ENCODE peak calls at places on chromosomes 2 and 18, in four cellular contexts. W is GM20000, C is colonic mucosa, Y is thoracic aorta. P is an unnamed sample.

GRCh38 chr2:70696142-70696541 is 71.9 kb downstream of the ADD2 start:
- DNase-seq in W (no peak), C (no peak), Y (no peak), P (no peak)

GRCh38 chr2:238149841-238150572 is 8.8 kb upstream of the ERFE start:
- DNase-seq in W (no peak), C (no peak), Y (no peak), P (no peak)

GRCh38 chr2:94877129-94877528 is 5.9 kb downstream of the TEKT4 start:
- DNase-seq in W (no peak), C (no peak), Y (no peak), P (no peak)

GRCh38 chr18:49247786-49248185 is 212.7 kb downstream of the DYM start:
- DNase-seq in W (no peak), C (no peak), Y (no peak), P (no peak)

GRCh38 chr2:10171006-10171800 is 48.7 kb downstream of the RRM2 start:
- DNase-seq in W (no peak), C (no peak), Y (no peak), P (no peak)

GRCh38 chr2:238643400-238643907 is 204.4 kb upstream of the TWIST2 start:
- DNase-seq in W (no peak), C (no peak), Y (no peak), P (no peak)

GRCh38 chr2:1995987-1996386 is 251.7 kb upstream of the PXDN start:
- DNase-seq in W (no peak), C (no peak), Y (no peak), P (no peak)

GRCh38 chr2:191247381-191248057 is 2.3 kb downstream of the MYO1B start:
- DNase-seq in W (no peak), C (peak; percentile 76), Y (no peak), P (no peak)

GRCh38 chr2:68837164-68837860 is 33.9 kb downstream of the BMP10 start:
- DNase-seq in W (peak; percentile 44), C (peak; percentile 68), Y (no peak), P (peak; percentile 57)

GRCh38 chr2:142849818-142850217 is 27.6 kb upstream of the KYNU start:
- DNase-seq in W (no peak), C (no peak), Y (no peak), P (no peak)

GRCh38 chr2:230866704-230867561 is 2.2 kb downstream of the ITM2C start:
- DNase-seq in W (no peak), C (peak; percentile 85), Y (no peak), P (peak; percentile 22)

GRCh38 chr2:14681608-14682007 is 49.1 kb downstream of the LRATD1 start:
- DNase-seq in W (no peak), C (no peak), Y (no peak), P (no peak)

GRCh38 chr18:50780144-50780543 is 39.7 kb downstream of the MRO start:
- DNase-seq in W (no peak), C (no peak), Y (no peak), P (no peak)

GRCh38 chr2:5020451-5020850 is 671.7 kb upstream of the SOX11 start:
- DNase-seq in W (no peak), C (no peak), Y (no peak), P (no peak)

GRCh38 chr2:85551698-85552678 is 9.3 kb downstream of the GGCX start:
- DNase-seq in W (peak; percentile 75), C (peak; percentile 92), Y (peak; percentile 52), P (peak; percentile 72)

GRCh38 chr2:43877782-43878464 is 39.2 kb downstream of the ABCG8 start:
- DNase-seq in W (peak; percentile 75), C (peak; percentile 64), Y (no peak), P (peak; percentile 84)

GRCh38 chr2:218030409-218031195 is 27.8 kb upstream of the TNS1 start:
- DNase-seq in W (no peak), C (peak; percentile 7), Y (no peak), P (no peak)

GRCh38 chr2:20573611-20574422 is 77.1 kb downstream of the HS1BP3 start:
- DNase-seq in W (no peak), C (peak; percentile 51), Y (no peak), P (no peak)

GRCh38 chr2:188819781-188820180 is 154.4 kb upstream of the COL3A1 start:
- DNase-seq in W (no peak), C (no peak), Y (no peak), P (no peak)

GRCh38 chr18:31508781-31509180 is 10.8 kb downstream of the DSG2 start:
- DNase-seq in W (no peak), C (no peak), Y (no peak), P (no peak)

GRCh38 chr2:121766624-121767023 is 11.2 kb downstream of the TSN start:
- DNase-seq in W (no peak), C (no peak), Y (no peak), P (no peak)

GRCh38 chr2:120245520-120245835 is 7.2 kb upstream of the RALB start:
- DNase-seq in W (no peak), C (peak; percentile 94), Y (no peak), P (no peak)

GRCh38 chr2:55482186-55482945 is 37.2 kb upstream of the CFAP36 start:
- DNase-seq in W (no peak), C (no peak), Y (no peak), P (no peak)

DNA sequence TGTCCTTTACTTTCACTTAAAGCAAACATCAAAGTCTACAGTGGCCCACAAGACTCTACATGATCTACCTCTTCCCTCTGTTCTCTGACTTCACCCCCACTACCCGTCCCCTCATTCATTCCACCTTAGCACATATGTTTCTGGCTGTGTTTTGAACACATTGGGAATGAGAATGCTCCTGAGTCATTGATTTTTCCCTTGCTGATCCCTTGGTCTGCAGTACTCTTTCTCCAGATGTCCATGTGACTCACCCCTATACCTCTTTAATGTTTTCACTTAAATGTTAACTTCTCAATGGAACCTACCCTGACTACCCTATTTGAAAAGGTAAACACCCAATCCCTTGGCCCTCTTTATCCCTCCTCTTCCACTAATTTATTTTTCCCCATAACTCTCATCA is 30.7 kb upstream of the FRZB start:
- DNase-seq in W (no peak), C (no peak), Y (no peak), P (no peak)
- TF ChIP-seq CTCF in W (no peak), C (no peak), Y (no peak), P (no peak)

GRCh38 chr2:164189851-164190250 is 431.4 kb downstream of the GRB14 start:
- DNase-seq in W (no peak), C (no peak), Y (no peak), P (no peak)

GRCh38 chr2:164186596-164186995 is 434.7 kb downstream of the GRB14 start:
- DNase-seq in W (no peak), C (no peak), Y (no peak), P (no peak)

GRCh38 chr2:164190700-164191099 is 430.6 kb downstream of the GRB14 start:
- DNase-seq in W (no peak), C (no peak), Y (no peak), P (no peak)
- TF ChIP-seq CTCF in W (no peak), C (no peak), Y (no peak), P (no peak)

GRCh38 chr18:76345901-76346300 is 149.1 kb downstream of the ZNF516 start:
- DNase-seq in W (no peak), C (no peak), Y (no peak), P (no peak)
- TF ChIP-seq CTCF in W (no peak), C (no peak), Y (no peak), P (no peak)

GRCh38 chr2:134721596-134721995 is 2.8 kb upstream of the TMEM163 start:
- DNase-seq in W (no peak), C (no peak), Y (no peak), P (no peak)

GRCh38 chr2:134718956-134719814 is at the start of gene TMEM163:
- DNase-seq in W (peak; percentile 73), C (no peak), Y (no peak), P (peak; percentile 76)

GRCh38 chr2:134724341-134724740 is 5.5 kb upstream of the TMEM163 start:
- DNase-seq in W (no peak), C (no peak), Y (no peak), P (no peak)

GRCh38 chr2:134718095-134718955 is 475 bp downstream of the TMEM163 start:
- DNase-seq in W (peak; percentile 70), C (no peak), Y (no peak), P (peak; percentile 62)

DNA sequence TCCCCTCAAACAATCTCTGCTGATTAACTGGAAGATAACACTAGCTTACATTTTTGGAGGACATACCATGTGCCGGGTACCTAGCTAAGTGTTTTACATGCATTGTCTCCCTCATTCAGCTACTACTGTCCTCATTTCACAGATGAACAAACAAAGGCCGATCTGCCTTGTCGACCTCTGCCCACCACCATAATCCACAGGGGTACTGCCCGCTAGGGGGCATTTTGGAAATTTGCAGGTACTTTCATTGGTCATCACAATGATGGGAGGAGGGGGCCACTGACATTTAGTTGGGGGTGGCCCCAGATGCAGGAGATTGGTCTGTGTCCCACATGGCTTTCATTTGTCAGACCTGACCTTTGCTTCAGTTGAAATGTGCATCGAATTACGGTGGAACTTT is 3.9 kb upstream of the TMEM163 start:
- DNase-seq in W (no peak), C (no peak), Y (no peak), P (no peak)
- TF ChIP-seq CTCF in W (no peak), C (no peak), Y (no peak), P (no peak)